ENCODE peak calls at places on chromosomes 12 and 14, in nine cellular contexts. L is T47D; E is SK-N-MC; Q is NCI-H460; P is AG10803; X is dorsolateral prefrontal cortex; J is HFF-Myc; N is activated CD4-positive, CD25-positive, alpha-beta regulatory T cell; I is ELF-1. Z is an unnamed sample.

GRCh38 chr12:119705182-119705581 is 37.2 kb downstream of the PRKAB1 start:
- DNase-seq in L (no peak), E (no peak), Q (no peak), P (peak), X (no peak), J (no peak), N (no peak), I (no peak), Z (no peak)

GRCh38 chr14:33586806-33587205 is 364.1 kb downstream of the EGLN3 start:
- DNase-seq in L (no peak), E (no peak), Q (no peak), P (no peak), X (no peak), J (no peak), N (no peak), I (no peak), Z (no peak)

GRCh38 chr12:19847294-19848059 is 408.2 kb downstream of the AEBP2 start:
- DNase-seq in L (no peak), E (no peak), Q (no peak), P (peak), X (no peak), J (no peak), N (no peak), I (no peak), Z (no peak)

GRCh38 chr12:86735072-86735471 is 478.9 kb upstream of the MGAT4C start:
- DNase-seq in L (no peak), E (no peak), Q (no peak), P (no peak), X (no peak), J (no peak), N (no peak), I (no peak), Z (no peak)

GRCh38 chr12:98646165-98646764 is 1.2 kb downstream of the APAF1 start:
- DNase-seq in L (peak), E (no peak), Q (peak), P (peak), X (no peak), J (no peak), N (no peak), I (no peak), Z (no peak)

GRCh38 chr12:91155990-91156389 is 26.6 kb downstream of the DCN start:
- DNase-seq in L (peak), E (no peak), Q (no peak), P (no peak), X (no peak), J (no peak), N (no peak), I (no peak), Z (no peak)

GRCh38 chr12:76697849-76698248 is 66.1 kb upstream of the ZDHHC17 start:
- DNase-seq in L (no peak), E (no peak), Q (no peak), P (no peak), X (no peak), J (no peak), N (no peak), I (no peak), Z (no peak)

GRCh38 chr14:92724516-92725340 is 23.7 kb downstream of the LGMN start:
- DNase-seq in L (no peak), E (no peak), Q (no peak), P (no peak), X (no peak), J (no peak), N (no peak), I (peak), Z (no peak)

GRCh38 chr12:132279184-132279889 is 50.1 kb downstream of the GALNT9 start:
- DNase-seq in L (peak), E (no peak), Q (no peak), P (no peak), X (peak), J (no peak), N (no peak), I (no peak), Z (no peak)

GRCh38 chr14:72818998-72819397 is 74.9 kb downstream of the DPF3 start:
- DNase-seq in L (no peak), E (no peak), Q (no peak), P (no peak), X (no peak), J (no peak), N (no peak), I (no peak), Z (no peak)

GRCh38 chr14:100393906-100394732 is 71.0 kb downstream of the SLC25A47 start:
- DNase-seq in L (no peak), E (no peak), Q (no peak), P (no peak), X (no peak), J (no peak), N (no peak), I (peak), Z (no peak)